ENCODE peak calls at places on chromosomes 6 and 20, in seven cellular contexts. One of them, this sample, is unnamed.

GRCh38 chr6:32192608-32193039 is at the start of gene GPSM3:
- DNase-seq in pancreas: no peak
- DNase-seq in GM12878: peak; percentile 59
- DNase-seq in colonic mucosa: peak; percentile 69
- DNase-seq in heart left ventricle: peak; percentile 77
- DNase-seq in HL-60: peak; percentile 90
- DNase-seq in cardiac fibroblast: peak; percentile 37
- DNase-seq in this sample: peak; percentile 47

GRCh38 chr20:47679462-47679861 is 105.8 kb downstream of the SULF2 start:
- DNase-seq in pancreas: no peak
- DNase-seq in GM12878: no peak
- DNase-seq in colonic mucosa: no peak
- DNase-seq in heart left ventricle: no peak
- DNase-seq in HL-60: no peak
- DNase-seq in cardiac fibroblast: no peak
- DNase-seq in this sample: no peak

GRCh38 chr20:2692036-2692885 is at the start of gene EBF4:
- DNase-seq in pancreas: peak; percentile 56
- DNase-seq in GM12878: no peak
- DNase-seq in colonic mucosa: no peak
- DNase-seq in heart left ventricle: peak; percentile 54
- DNase-seq in HL-60: no peak
- DNase-seq in cardiac fibroblast: peak; percentile 8
- DNase-seq in this sample: no peak

GRCh38 chr6:34819571-34820480 is 27.9 kb downstream of the BLTP3A start:
- DNase-seq in pancreas: no peak
- DNase-seq in GM12878: no peak
- DNase-seq in colonic mucosa: no peak
- DNase-seq in heart left ventricle: no peak
- DNase-seq in HL-60: no peak
- DNase-seq in cardiac fibroblast: no peak
- DNase-seq in this sample: no peak

GRCh38 chr20:32574296-32575226 is 10.6 kb downstream of the NOL4L start:
- DNase-seq in pancreas: no peak
- DNase-seq in GM12878: no peak
- DNase-seq in colonic mucosa: no peak
- DNase-seq in heart left ventricle: no peak
- DNase-seq in HL-60: peak; percentile 75
- DNase-seq in cardiac fibroblast: peak; percentile 87
- DNase-seq in this sample: peak; percentile 55

GRCh38 chr6:133701633-133702331 is 187.1 kb upstream of the TCF21 start:
- DNase-seq in pancreas: no peak
- DNase-seq in GM12878: no peak
- DNase-seq in colonic mucosa: no peak
- DNase-seq in heart left ventricle: peak; percentile 71
- DNase-seq in HL-60: no peak
- DNase-seq in cardiac fibroblast: peak; percentile 63
- DNase-seq in this sample: peak; percentile 17

GRCh38 chr6:159910342-159910741 is 19.6 kb downstream of the MAS1 start:
- DNase-seq in pancreas: no peak
- DNase-seq in GM12878: no peak
- DNase-seq in colonic mucosa: no peak
- DNase-seq in heart left ventricle: no peak
- DNase-seq in HL-60: no peak
- DNase-seq in cardiac fibroblast: no peak
- DNase-seq in this sample: no peak

GRCh38 chr20:20450461-20451027 is 82.6 kb downstream of the INSM1 start:
- DNase-seq in pancreas: no peak
- DNase-seq in GM12878: no peak
- DNase-seq in colonic mucosa: no peak
- DNase-seq in heart left ventricle: peak; percentile 66
- DNase-seq in HL-60: no peak
- DNase-seq in cardiac fibroblast: no peak
- DNase-seq in this sample: no peak

GRCh38 chr6:25192562-25192961 is 86.6 kb upstream of the CARMIL1 start:
- DNase-seq in pancreas: no peak
- DNase-seq in GM12878: no peak
- DNase-seq in colonic mucosa: no peak
- DNase-seq in heart left ventricle: no peak
- DNase-seq in HL-60: no peak
- DNase-seq in cardiac fibroblast: no peak
- DNase-seq in this sample: no peak

GRCh38 chr6:25197116-25197515 is 82.1 kb upstream of the CARMIL1 start:
- DNase-seq in pancreas: no peak
- DNase-seq in GM12878: no peak
- DNase-seq in colonic mucosa: no peak
- DNase-seq in heart left ventricle: no peak
- DNase-seq in HL-60: no peak
- DNase-seq in cardiac fibroblast: no peak
- DNase-seq in this sample: no peak

GRCh38 chr6:25188232-25188631 is 90.9 kb upstream of the CARMIL1 start:
- DNase-seq in pancreas: no peak
- DNase-seq in GM12878: no peak
- DNase-seq in colonic mucosa: no peak
- DNase-seq in heart left ventricle: no peak
- DNase-seq in HL-60: no peak
- DNase-seq in cardiac fibroblast: no peak
- DNase-seq in this sample: no peak

GRCh38 chr6:25193865-25194679 is 85.1 kb upstream of the CARMIL1 start:
- DNase-seq in pancreas: no peak
- DNase-seq in GM12878: no peak
- DNase-seq in colonic mucosa: no peak
- DNase-seq in heart left ventricle: no peak
- DNase-seq in HL-60: no peak
- DNase-seq in cardiac fibroblast: peak; percentile 64
- DNase-seq in this sample: no peak

DNA sequence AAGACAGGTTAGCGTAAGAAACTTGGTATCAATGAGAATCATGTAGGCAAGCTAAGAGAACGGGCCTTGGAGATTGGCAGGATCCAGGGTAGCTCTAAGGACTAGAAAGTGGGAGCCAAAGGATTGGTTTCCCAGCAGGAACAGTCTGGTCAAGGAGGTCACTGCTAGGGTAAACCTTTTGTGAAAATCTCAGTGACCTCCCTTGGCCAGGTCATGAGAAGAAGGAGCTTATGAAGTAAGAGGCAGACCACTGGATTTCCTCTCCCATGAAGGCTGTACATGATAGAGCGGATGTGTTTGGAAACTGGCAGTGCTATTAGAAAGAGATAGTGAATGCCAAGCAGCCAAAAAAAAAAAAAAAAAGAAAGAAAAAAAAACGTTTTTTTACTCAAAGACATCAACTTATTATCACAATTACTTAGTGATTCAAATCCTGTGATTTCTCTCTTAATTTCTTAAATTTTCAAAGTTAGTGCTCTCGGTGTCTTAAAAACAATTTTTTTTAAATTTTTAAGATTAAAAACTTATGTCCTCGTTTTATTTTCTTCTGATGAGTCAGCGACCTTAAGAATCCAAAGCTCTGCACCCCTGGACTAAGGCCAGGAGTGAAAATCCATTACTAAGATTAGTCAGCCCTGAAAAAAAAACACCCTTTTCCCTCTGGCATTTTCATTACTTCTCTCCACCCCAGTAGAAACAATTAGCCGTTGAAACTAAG is 85.9 kb upstream of the CARMIL1 start:
- DNase-seq in pancreas: no peak
- DNase-seq in GM12878: no peak
- DNase-seq in colonic mucosa: no peak
- DNase-seq in heart left ventricle: peak; percentile 50
- DNase-seq in HL-60: no peak
- DNase-seq in cardiac fibroblast: peak; percentile 98
- DNase-seq in this sample: peak; percentile 90
- H3K4me3 ChIP-seq in pancreas: no peak overlapping the region
- H3K4me3 ChIP-seq in GM12878: no peak overlapping the region
- H3K4me3 ChIP-seq in colonic mucosa: no peak overlapping the region
- H3K4me3 ChIP-seq in heart left ventricle: no peak overlapping the region
- H3K4me3 ChIP-seq in HL-60: no peak overlapping the region
- H3K4me3 ChIP-seq in cardiac fibroblast: no peak overlapping the region
- H3K4me3 ChIP-seq in this sample: no peak overlapping the region

GRCh38 chr6:167907837-167908681 is 81.3 kb downstream of the AFDN start:
- DNase-seq in pancreas: no peak
- DNase-seq in GM12878: no peak
- DNase-seq in colonic mucosa: peak; percentile 71
- DNase-seq in heart left ventricle: no peak
- DNase-seq in HL-60: no peak
- DNase-seq in cardiac fibroblast: peak; percentile 47
- DNase-seq in this sample: peak; percentile 66
- TF ChIP-seq CTCF in pancreas: peak; percentile 35
- TF ChIP-seq CTCF in GM12878: peak; percentile 27
- TF ChIP-seq CTCF in colonic mucosa: peak; percentile 55
- TF ChIP-seq CTCF in heart left ventricle: peak; percentile 77
- TF ChIP-seq CTCF in HL-60: no peak
- TF ChIP-seq CTCF in cardiac fibroblast: peak; percentile 46
- TF ChIP-seq CTCF in this sample: peak; percentile 37

GRCh38 chr6:143007626-143008025 is 53.1 kb upstream of the AIG1 start:
- DNase-seq in pancreas: no peak
- DNase-seq in GM12878: no peak
- DNase-seq in colonic mucosa: no peak
- DNase-seq in heart left ventricle: no peak
- DNase-seq in HL-60: no peak
- DNase-seq in cardiac fibroblast: peak; percentile 33
- DNase-seq in this sample: no peak
- H3K4me3 ChIP-seq in pancreas: no peak overlapping the region
- H3K4me3 ChIP-seq in GM12878: no peak overlapping the region
- H3K4me3 ChIP-seq in colonic mucosa: no peak overlapping the region
- H3K4me3 ChIP-seq in heart left ventricle: no peak overlapping the region
- H3K4me3 ChIP-seq in HL-60: no peak overlapping the region
- H3K4me3 ChIP-seq in cardiac fibroblast: no peak overlapping the region
- H3K4me3 ChIP-seq in this sample: no peak overlapping the region

GRCh38 chr20:44967207-44967807 is 995 bp downstream of the STK4 start:
- DNase-seq in pancreas: no peak
- DNase-seq in GM12878: no peak
- DNase-seq in colonic mucosa: peak; percentile 49
- DNase-seq in heart left ventricle: no peak
- DNase-seq in HL-60: peak; percentile 78
- DNase-seq in cardiac fibroblast: no peak
- DNase-seq in this sample: peak; percentile 20
- TF ChIP-seq CTCF in pancreas: no peak
- TF ChIP-seq CTCF in GM12878: no peak
- TF ChIP-seq CTCF in colonic mucosa: no peak
- TF ChIP-seq CTCF in heart left ventricle: no peak
- TF ChIP-seq CTCF in HL-60: no peak
- TF ChIP-seq CTCF in cardiac fibroblast: no peak
- TF ChIP-seq CTCF in this sample: no peak

DNA sequence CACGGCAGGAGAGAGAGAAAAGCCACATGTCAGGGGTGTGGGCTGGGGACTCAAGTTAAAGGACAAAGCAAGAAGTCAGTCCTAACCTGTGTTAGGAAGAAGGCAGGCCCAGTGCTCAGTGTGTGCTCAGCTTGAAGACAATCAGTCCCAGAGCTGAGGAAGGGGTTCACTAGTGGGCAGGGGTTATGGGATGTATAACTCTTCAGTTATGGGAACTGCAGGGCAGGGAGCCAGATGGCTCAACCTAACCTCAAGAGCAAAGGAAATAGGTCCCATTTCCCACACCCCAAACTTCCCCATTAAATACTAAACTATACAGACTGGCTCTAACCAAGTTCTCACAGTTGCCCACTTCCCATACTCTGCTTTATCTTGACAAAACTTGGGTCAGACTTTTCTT is 7.4 kb upstream of the SSTR4 start:
- DNase-seq in pancreas: no peak
- DNase-seq in GM12878: no peak
- DNase-seq in colonic mucosa: no peak
- DNase-seq in heart left ventricle: no peak
- DNase-seq in HL-60: peak; percentile 81
- DNase-seq in cardiac fibroblast: no peak
- DNase-seq in this sample: no peak
- H3K4me3 ChIP-seq in pancreas: no peak overlapping the region
- H3K4me3 ChIP-seq in GM12878: no peak overlapping the region
- H3K4me3 ChIP-seq in colonic mucosa: no peak overlapping the region
- H3K4me3 ChIP-seq in heart left ventricle: no peak overlapping the region
- H3K4me3 ChIP-seq in HL-60: no peak overlapping the region
- H3K4me3 ChIP-seq in cardiac fibroblast: no peak overlapping the region
- H3K4me3 ChIP-seq in this sample: no peak overlapping the region

This sample was measured in bronchial epithelial cell.